ENCODE peak calls at places on chromosomes 2 and 18, in nine cellular contexts. One of them, this sample, is unnamed.

GRCh38 chr2:239694487-239694886 is 293.7 kb upstream of the HDAC4 start:
- DNase-seq in mesendoderm: no peak
- DNase-seq in stimulated activated CD4-positive, alpha-beta T cell treated with anti-CD3 and anti-CD28 coated beads, Interleukin-2, amount 100 ng/mL, for 48 hours: no peak
- DNase-seq in T-helper 22 cell: no peak
- DNase-seq in lower lobe of right lung: no peak
- DNase-seq in ovary: no peak
- DNase-seq in PC-9: no peak
- DNase-seq in activated CD4-positive, alpha-beta T cell treated with anti-CD3 and anti-CD28 coated beads, Interleukin-2, amount 50 U/mL, for 48 hours: no peak
- DNase-seq in endothelial cell: no peak
- DNase-seq in this sample: no peak

GRCh38 chr2:163345795-163346573 is 389.8 kb downstream of the FIGN start:
- DNase-seq in PC-9: peak; percentile 20
- DNase-seq in T-helper 22 cell: no peak
- DNase-seq in mesendoderm: peak; percentile 86
- DNase-seq in lower lobe of right lung: no peak
- DNase-seq in ovary: no peak
- DNase-seq in activated CD4-positive, alpha-beta T cell treated with anti-CD3 and anti-CD28 coated beads, Interleukin-2, amount 50 U/mL, for 48 hours: no peak
- DNase-seq in endothelial cell: peak; percentile 46
- DNase-seq in stimulated activated CD4-positive, alpha-beta T cell treated with anti-CD3 and anti-CD28 coated beads, Interleukin-2, amount 100 ng/mL, for 48 hours: no peak
- DNase-seq in this sample: no peak

GRCh38 chr2:43003702-43004101 is 211.3 kb upstream of the HAAO start:
- DNase-seq in lower lobe of right lung: no peak
- DNase-seq in PC-9: no peak
- DNase-seq in stimulated activated CD4-positive, alpha-beta T cell treated with anti-CD3 and anti-CD28 coated beads, Interleukin-2, amount 100 ng/mL, for 48 hours: no peak
- DNase-seq in ovary: peak; percentile 2
- DNase-seq in T-helper 22 cell: no peak
- DNase-seq in activated CD4-positive, alpha-beta T cell treated with anti-CD3 and anti-CD28 coated beads, Interleukin-2, amount 50 U/mL, for 48 hours: no peak
- DNase-seq in mesendoderm: no peak
- DNase-seq in endothelial cell: no peak
- DNase-seq in this sample: no peak

GRCh38 chr18:59918320-59918755 is 18.5 kb downstream of the PMAIP1 start:
- DNase-seq in endothelial cell: no peak
- DNase-seq in ovary: no peak
- DNase-seq in stimulated activated CD4-positive, alpha-beta T cell treated with anti-CD3 and anti-CD28 coated beads, Interleukin-2, amount 100 ng/mL, for 48 hours: no peak
- DNase-seq in T-helper 22 cell: no peak
- DNase-seq in PC-9: peak; percentile 86
- DNase-seq in lower lobe of right lung: peak; percentile 71
- DNase-seq in mesendoderm: peak; percentile 63
- DNase-seq in activated CD4-positive, alpha-beta T cell treated with anti-CD3 and anti-CD28 coated beads, Interleukin-2, amount 50 U/mL, for 48 hours: no peak
- DNase-seq in this sample: peak; percentile 50

GRCh38 chr2:239555566-239555895 is 154.7 kb upstream of the HDAC4 start:
- DNase-seq in ovary: no peak
- DNase-seq in endothelial cell: no peak
- DNase-seq in T-helper 22 cell: no peak
- DNase-seq in mesendoderm: no peak
- DNase-seq in PC-9: no peak
- DNase-seq in activated CD4-positive, alpha-beta T cell treated with anti-CD3 and anti-CD28 coated beads, Interleukin-2, amount 50 U/mL, for 48 hours: no peak
- DNase-seq in stimulated activated CD4-positive, alpha-beta T cell treated with anti-CD3 and anti-CD28 coated beads, Interleukin-2, amount 100 ng/mL, for 48 hours: no peak
- DNase-seq in lower lobe of right lung: no peak
- DNase-seq in this sample: no peak

GRCh38 chr2:128715360-128715759 is 396.7 kb upstream of the HS6ST1 start:
- DNase-seq in mesendoderm: no peak
- DNase-seq in T-helper 22 cell: no peak
- DNase-seq in endothelial cell: no peak
- DNase-seq in lower lobe of right lung: no peak
- DNase-seq in activated CD4-positive, alpha-beta T cell treated with anti-CD3 and anti-CD28 coated beads, Interleukin-2, amount 50 U/mL, for 48 hours: no peak
- DNase-seq in stimulated activated CD4-positive, alpha-beta T cell treated with anti-CD3 and anti-CD28 coated beads, Interleukin-2, amount 100 ng/mL, for 48 hours: no peak
- DNase-seq in PC-9: no peak
- DNase-seq in ovary: no peak
- DNase-seq in this sample: no peak

GRCh38 chr2:238281826-238282480 is 6.5 kb downstream of the PER2 start:
- DNase-seq in activated CD4-positive, alpha-beta T cell treated with anti-CD3 and anti-CD28 coated beads, Interleukin-2, amount 50 U/mL, for 48 hours: no peak
- DNase-seq in endothelial cell: no peak
- DNase-seq in lower lobe of right lung: peak; percentile 37
- DNase-seq in stimulated activated CD4-positive, alpha-beta T cell treated with anti-CD3 and anti-CD28 coated beads, Interleukin-2, amount 100 ng/mL, for 48 hours: no peak
- DNase-seq in ovary: no peak
- DNase-seq in T-helper 22 cell: no peak
- DNase-seq in mesendoderm: no peak
- DNase-seq in PC-9: no peak
- DNase-seq in this sample: no peak

GRCh38 chr2:74777161-74777900 is 56.6 kb upstream of the HK2 start:
- DNase-seq in lower lobe of right lung: no peak
- DNase-seq in PC-9: no peak
- DNase-seq in T-helper 22 cell: no peak
- DNase-seq in ovary: no peak
- DNase-seq in activated CD4-positive, alpha-beta T cell treated with anti-CD3 and anti-CD28 coated beads, Interleukin-2, amount 50 U/mL, for 48 hours: peak; percentile 15
- DNase-seq in endothelial cell: no peak
- DNase-seq in mesendoderm: no peak
- DNase-seq in stimulated activated CD4-positive, alpha-beta T cell treated with anti-CD3 and anti-CD28 coated beads, Interleukin-2, amount 100 ng/mL, for 48 hours: no peak
- DNase-seq in this sample: no peak

GRCh38 chr2:40511661-40512213 is 59.8 kb upstream of the SLC8A1 start:
- DNase-seq in stimulated activated CD4-positive, alpha-beta T cell treated with anti-CD3 and anti-CD28 coated beads, Interleukin-2, amount 100 ng/mL, for 48 hours: no peak
- DNase-seq in mesendoderm: peak; percentile 5
- DNase-seq in activated CD4-positive, alpha-beta T cell treated with anti-CD3 and anti-CD28 coated beads, Interleukin-2, amount 50 U/mL, for 48 hours: no peak
- DNase-seq in ovary: no peak
- DNase-seq in T-helper 22 cell: no peak
- DNase-seq in PC-9: no peak
- DNase-seq in endothelial cell: no peak
- DNase-seq in lower lobe of right lung: no peak
- DNase-seq in this sample: no peak

GRCh38 chr2:183079335-183079775 is 808 bp downstream of the DUSP19 start:
- DNase-seq in stimulated activated CD4-positive, alpha-beta T cell treated with anti-CD3 and anti-CD28 coated beads, Interleukin-2, amount 100 ng/mL, for 48 hours: no peak
- DNase-seq in lower lobe of right lung: no peak
- DNase-seq in ovary: no peak
- DNase-seq in T-helper 22 cell: no peak
- DNase-seq in activated CD4-positive, alpha-beta T cell treated with anti-CD3 and anti-CD28 coated beads, Interleukin-2, amount 50 U/mL, for 48 hours: no peak
- DNase-seq in mesendoderm: no peak
- DNase-seq in endothelial cell: no peak
- DNase-seq in PC-9: no peak
- DNase-seq in this sample: no peak

GRCh38 chr2:5915926-5916325 is 223.7 kb downstream of the SOX11 start:
- DNase-seq in PC-9: peak; percentile 3
- DNase-seq in mesendoderm: peak; percentile 87
- DNase-seq in endothelial cell: peak; percentile 67
- DNase-seq in ovary: no peak
- DNase-seq in T-helper 22 cell: no peak
- DNase-seq in lower lobe of right lung: no peak
- DNase-seq in activated CD4-positive, alpha-beta T cell treated with anti-CD3 and anti-CD28 coated beads, Interleukin-2, amount 50 U/mL, for 48 hours: peak; percentile 19
- DNase-seq in stimulated activated CD4-positive, alpha-beta T cell treated with anti-CD3 and anti-CD28 coated beads, Interleukin-2, amount 100 ng/mL, for 48 hours: peak; percentile 1
- DNase-seq in this sample: no peak

GRCh38 chr18:46720092-46720491 is 36.8 kb downstream of the ST8SIA5 start:
- DNase-seq in lower lobe of right lung: no peak
- DNase-seq in PC-9: no peak
- DNase-seq in endothelial cell: no peak
- DNase-seq in activated CD4-positive, alpha-beta T cell treated with anti-CD3 and anti-CD28 coated beads, Interleukin-2, amount 50 U/mL, for 48 hours: no peak
- DNase-seq in ovary: no peak
- DNase-seq in mesendoderm: no peak
- DNase-seq in stimulated activated CD4-positive, alpha-beta T cell treated with anti-CD3 and anti-CD28 coated beads, Interleukin-2, amount 100 ng/mL, for 48 hours: no peak
- DNase-seq in T-helper 22 cell: no peak
- DNase-seq in this sample: no peak

This sample was measured in right lobe of liver.